ENCODE peak calls at places on chromosomes 16 and 17, in eight cellular contexts. S is A673; Q is pancreas; V is adrenal gland; U is CD4-positive, CD25-positive, alpha-beta regulatory T cell; B is fibroblast of lung; H is GM23248; Z is adipocyte. X is an unnamed sample. For H3K4me1, the result is how much of the 10 kb centered on the place peaks cover.

GRCh38 chr16:20660325-20660724 is 37.2 kb downstream of the ACSM1 start:
- DNase-seq in H (no peak), U (no peak), B (no peak), Q (peak), V (peak), S (no peak), Z (no peak), X (no peak)

GRCh38 chr16:15434079-15434424 is 336 bp upstream of the BMERB1 start:
- DNase-seq in B (no peak), Q (no peak), H (no peak), S (no peak), Z (no peak), V (no peak), U (no peak), X (no peak)

GRCh38 chr16:54366005-54366634 is 79.5 kb upstream of the IRX3 start:
- DNase-seq in U (no peak), B (no peak), V (no peak), Z (no peak), Q (no peak), H (no peak), S (no peak), X (no peak)

GRCh38 chr17:49045376-49045775 is 48.2 kb downstream of the IGF2BP1 start:
- DNase-seq in V (no peak), Q (no peak), B (no peak), Z (no peak), U (no peak), S (no peak), H (no peak), X (no peak)

GRCh38 chr17:38317081-38317480 is 20.1 kb downstream of the MRPL45 start:
- DNase-seq in Z (no peak), U (no peak), H (no peak), V (no peak), S (no peak), B (no peak), Q (no peak), X (no peak)

GRCh38 chr16:89359296-89360147 is 130.8 kb downstream of the ANKRD11 start:
- DNase-seq in Z (no peak), H (peak), B (no peak), S (no peak), U (no peak), Q (no peak), V (no peak), X (peak)

GRCh38 chr16:82031116-82032084 is 3.7 kb upstream of the HSD17B2 start:
- DNase-seq in S (peak), V (peak), H (peak), Q (no peak), Z (peak), B (peak), U (no peak), X (peak)

GRCh38 chr16:59192551-59193199 is 458.6 kb upstream of the GOT2 start:
- DNase-seq in U (no peak), S (peak), Q (no peak), Z (peak), H (peak), V (peak), B (peak), X (peak)

GRCh38 chr16:80932725-80933124 is 74.0 kb downstream of the CMC2 start:
- DNase-seq in B (peak), V (peak), Q (peak), Z (peak), U (no peak), H (peak), S (peak), X (no peak)

GRCh38 chr17:4945176-4945943 is 3.0 kb downstream of the PFN1 start:
- DNase-seq in Z (peak), S (peak), V (peak), Q (peak), B (peak), H (peak), U (peak), X (peak)

GRCh38 chr17:63430223-63430622 is 15.9 kb downstream of the CYB561 start:
- DNase-seq in V (no peak), Z (no peak), S (no peak), Q (no peak), B (no peak), H (no peak), U (no peak), X (no peak)

GRCh38 chr17:77436481-77436880 is 295.7 kb downstream of the SEC14L1 start:
- DNase-seq in S (no peak), U (no peak), Q (no peak), B (no peak), Z (no peak), V (no peak), H (no peak), X (no peak)

GRCh38 chr17:77434136-77435114 is 293.7 kb downstream of the SEC14L1 start:
- DNase-seq in Z (no peak), B (no peak), H (no peak), U (no peak), Q (no peak), S (no peak), V (no peak), X (no peak)

GRCh38 chr17:77437017-77437416 is 296.2 kb downstream of the SEC14L1 start:
- DNase-seq in Z (peak), S (peak), U (no peak), V (peak), H (peak), B (peak), Q (no peak), X (peak)

GRCh38 chr17:77435272-77436057 is 294.7 kb downstream of the SEC14L1 start:
- DNase-seq in S (no peak), Q (no peak), B (no peak), H (no peak), Z (no peak), U (peak), V (no peak), X (no peak)

GRCh38 chr17:77436058-77436442 is 295.3 kb downstream of the SEC14L1 start:
- DNase-seq in V (peak), Q (no peak), S (peak), Z (peak), H (peak), B (peak), U (no peak), X (peak)
- H3K4me1 ChIP-seq in V (half or more), Q (under half), S (half or more), Z (half or more), H (under half), B (half or more), U (half or more), X (half or more)

GRCh38 chr17:1094591-1094990 is 85.2 kb downstream of the ABR start:
- DNase-seq in S (no peak), U (no peak), V (no peak), Z (no peak), Q (no peak), B (no peak), H (no peak), X (no peak)

GRCh38 chr17:1099242-1099641 is 80.5 kb downstream of the ABR start:
- DNase-seq in U (no peak), H (no peak), V (no peak), S (no peak), B (no peak), Q (no peak), Z (no peak), X (no peak)

GRCh38 chr17:1095093-1095852 is 84.5 kb downstream of the ABR start:
- DNase-seq in U (no peak), V (peak), B (no peak), S (no peak), Z (no peak), Q (no peak), H (no peak), X (no peak)

GRCh38 chr17:1091885-1092284 is 87.9 kb downstream of the ABR start:
- DNase-seq in B (no peak), H (no peak), Q (no peak), S (no peak), Z (no peak), U (no peak), V (no peak), X (no peak)

DNA sequence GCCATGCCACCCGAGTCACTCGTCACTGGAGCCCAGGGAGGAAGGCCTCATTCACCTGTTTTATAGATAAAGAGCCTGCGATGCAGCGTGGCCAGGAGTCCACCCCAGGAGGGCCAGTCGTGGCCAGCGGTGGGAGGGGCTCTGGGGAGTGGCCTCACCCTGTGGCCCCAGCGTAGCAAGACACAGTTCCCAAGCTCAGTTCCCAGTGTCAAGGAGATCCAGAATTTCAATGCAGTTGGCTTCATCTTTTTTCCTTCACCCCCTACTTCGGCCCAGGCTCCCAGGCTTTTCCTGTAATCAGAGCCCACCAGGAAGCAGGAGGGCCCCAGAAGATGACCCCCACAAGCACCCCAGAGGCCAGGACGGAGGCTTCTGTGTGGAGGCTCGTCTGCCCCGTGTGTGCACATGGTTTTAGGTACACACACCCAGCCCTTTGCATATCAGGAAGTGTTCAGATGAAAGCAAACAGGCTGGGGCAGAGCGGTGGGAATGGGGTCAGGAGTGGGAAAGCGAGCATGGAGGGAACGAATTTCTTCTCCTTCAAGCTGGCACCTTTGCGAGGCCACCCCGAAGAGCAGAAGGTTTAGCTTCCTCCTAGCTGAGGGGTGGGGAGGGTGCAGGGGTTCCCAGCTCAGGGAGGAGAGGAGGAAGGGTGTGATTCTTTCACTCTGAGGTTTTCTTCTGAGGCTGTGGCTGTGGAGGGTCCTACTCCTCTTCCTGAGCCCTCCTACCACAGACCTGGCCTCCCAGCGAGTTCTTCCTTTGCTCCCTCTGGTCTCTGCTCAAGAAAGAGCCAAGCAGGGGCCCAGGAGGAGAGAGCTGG is 83.7 kb downstream of the ABR start:
- DNase-seq in S (no peak), B (no peak), U (no peak), H (no peak), Q (no peak), V (no peak), Z (no peak), X (no peak)
- H3K4me1 ChIP-seq in S (under half), B (under half), U (under half), H (under half), Q (under half), V (under half), Z (under half), X (under half)

GRCh38 chr16:50259334-50260205 is 6.8 kb upstream of the ADCY7 start:
- DNase-seq in V (peak), H (peak), B (peak), S (peak), U (no peak), Q (no peak), Z (no peak), X (peak)
- H3K4me1 ChIP-seq in V (under half), H (under half), B (under half), S (under half), U (under half), Q (under half), Z (under half), X (under half)

DNA sequence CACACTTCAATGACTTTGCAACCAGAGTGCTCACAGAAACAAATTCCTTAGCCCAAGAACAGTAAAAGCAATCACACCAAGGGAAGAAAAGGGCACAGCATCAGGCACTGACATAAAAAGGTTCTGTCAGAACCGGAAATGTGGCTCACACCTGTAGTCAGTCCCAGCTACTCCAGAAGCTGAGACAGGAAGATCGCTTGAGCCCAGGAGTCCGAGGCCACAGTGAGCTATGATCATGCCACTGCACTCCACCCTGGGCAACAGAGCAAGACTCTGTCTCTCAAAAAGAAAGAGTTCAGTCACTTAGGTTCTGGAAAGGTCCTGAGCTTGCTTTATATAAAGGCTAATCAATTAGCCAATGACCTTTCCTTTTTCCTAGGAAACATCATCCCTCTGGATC is 22.7 kb downstream of the YWHAE start:
- DNase-seq in V (no peak), Q (no peak), H (no peak), U (no peak), Z (no peak), B (no peak), S (no peak), X (no peak)
- H3K4me1 ChIP-seq in V (half or more), Q (under half), H (half or more), U (half or more), Z (half or more), B (under half), S (half or more), X (under half)

GRCh38 chr17:50208611-50209061 is 7.2 kb upstream of the COL1A1 start:
- DNase-seq in Z (no peak), S (no peak), V (no peak), Q (no peak), H (peak), B (no peak), U (no peak), X (no peak)
- H3K4me1 ChIP-seq in Z (half or more), S (under half), V (under half), Q (under half), H (half or more), B (half or more), U (under half), X (under half)